ENCODE peak calls at places on chromosome 16, in six cellular contexts. N, W, S, Y, J and R are unnamed samples.

GRCh38 chr16:81866820-81867440 is 87.8 kb downstream of the PLCG2 start:
- DNase-seq in J (no peak), W (no peak), Y (no peak), S (no peak), N (no peak), R (peak; percentile 75)

GRCh38 chr16:30092373-30093010 is 768 bp upstream of the TBX6 start:
- DNase-seq in W (no peak), N (peak; percentile 51), Y (peak; percentile 73), S (peak; percentile 29), J (peak; percentile 42), R (peak; percentile 88)

GRCh38 chr16:67395458-67396158 is 2.3 kb upstream of the TPPP3 start:
- DNase-seq in J (no peak), S (no peak), N (no peak), Y (peak; percentile 92), W (no peak), R (no peak)

GRCh38 chr16:80298676-80299075 is 242.1 kb upstream of the DYNLRB2 start:
- DNase-seq in S (no peak), Y (no peak), N (no peak), J (no peak), W (no peak), R (no peak)

GRCh38 chr16:83826146-83826913 is 18.6 kb downstream of the HSBP1 start:
- DNase-seq in J (peak; percentile 75), S (peak; percentile 80), W (no peak), Y (peak; percentile 52), N (peak; percentile 80), R (peak; percentile 86)

GRCh38 chr16:74224828-74225227 is 71.8 kb upstream of the PSMD7 start:
- DNase-seq in J (no peak), N (no peak), S (no peak), W (no peak), Y (no peak), R (no peak)

GRCh38 chr16:53089434-53090270 is 34.9 kb downstream of the CHD9 start:
- DNase-seq in S (no peak), Y (peak; percentile 50), W (no peak), N (peak; percentile 29), J (peak; percentile 72), R (no peak)

GRCh38 chr16:2429771-2430663 is 770 bp downstream of the CCNF start:
- DNase-seq in W (no peak), S (no peak), Y (peak; percentile 27), J (no peak), N (no peak), R (no peak)

GRCh38 chr16:53886482-53887378 is 182.8 kb downstream of the FTO start:
- DNase-seq in N (no peak), S (no peak), J (no peak), Y (no peak), W (no peak), R (no peak)

GRCh38 chr16:79897444-79898146 is 297.1 kb upstream of the MAF start:
- DNase-seq in Y (no peak), J (no peak), S (no peak), W (no peak), N (no peak), R (no peak)

GRCh38 chr16:58038219-58038641 is 12.7 kb downstream of the MMP15 start:
- DNase-seq in N (no peak), Y (no peak), J (no peak), W (no peak), S (no peak), R (no peak)